ENCODE peak calls at places on chromosomes 12 and 14, in five cellular contexts. Q is Karpas-422, Z is ascending aorta, J is astrocyte of the spinal cord, A is A549. U is an unnamed sample.

GRCh38 chr12:65306603-65307501 is 28.4 kb downstream of the MSRB3 start:
- DNase-seq in Q (peak), Z (no peak), J (peak), A (peak), U (no peak)

GRCh38 chr14:37864861-37865718 is 269.7 kb downstream of the TTC6 start:
- DNase-seq in Q (no peak), Z (no peak), J (peak), A (peak), U (peak)

GRCh38 chr12:31728289-31728916 is 418 bp downstream of the AMN1 start:
- DNase-seq in Q (peak), Z (no peak), J (no peak), A (peak), U (no peak)

GRCh38 chr14:104138891-104139459 is 588 bp downstream of the KIF26A start:
- DNase-seq in Q (no peak), Z (no peak), J (no peak), A (no peak), U (no peak)

GRCh38 chr12:8887285-8887715 is 27.0 kb upstream of the PHC1 start:
- DNase-seq in Q (no peak), Z (no peak), J (no peak), A (no peak), U (no peak)

GRCh38 chr12:122946690-122947271 is 19.5 kb downstream of the ABCB9 start:
- DNase-seq in Q (no peak), Z (peak), J (peak), A (peak), U (peak)

GRCh38 chr12:53056296-53056695 is 6.4 kb downstream of the TNS2 start:
- DNase-seq in Q (no peak), Z (no peak), J (no peak), A (no peak), U (no peak)

GRCh38 chr14:57889245-57889644 is 23.4 kb upstream of the SLC35F4 start:
- DNase-seq in Q (no peak), Z (no peak), J (peak), A (no peak), U (peak)

GRCh38 chr14:72303930-72304329 is 371.7 kb downstream of the RGS6 start:
- DNase-seq in Q (no peak), Z (no peak), J (no peak), A (no peak), U (no peak)

GRCh38 chr14:89015016-89015415 is 190.6 kb downstream of the TTC8 start:
- DNase-seq in Q (no peak), Z (no peak), J (no peak), A (no peak), U (no peak)

GRCh38 chr12:15193927-15194326 is 27.3 kb downstream of the RERG start:
- DNase-seq in Q (no peak), Z (no peak), J (peak), A (peak), U (no peak)

GRCh38 chr12:56590237-56590830 is 39.8 kb downstream of the BAZ2A start:
- DNase-seq in Q (peak), Z (no peak), J (no peak), A (peak), U (no peak)

GRCh38 chr14:96153003-96153402 is 51.6 kb upstream of the BDKRB2 start:
- DNase-seq in Q (no peak), Z (no peak), J (no peak), A (no peak), U (no peak)

GRCh38 chr14:50875359-50876090 is 3.7 kb downstream of the ABHD12B start:
- DNase-seq in Q (no peak), Z (no peak), J (peak), A (no peak), U (no peak)

GRCh38 chr14:22179190-22179589 is 409.8 kb downstream of the DAD1 start:
- DNase-seq in Q (no peak), Z (no peak), J (no peak), A (no peak), U (no peak)

GRCh38 chr14:54182419-54183040 is 214.3 kb upstream of the CDKN3 start:
- DNase-seq in Q (no peak), Z (no peak), J (peak), A (no peak), U (peak)

GRCh38 chr12:97877404-97877803 is 414.8 kb downstream of the RMST start:
- DNase-seq in Q (no peak), Z (no peak), J (no peak), A (no peak), U (no peak)

GRCh38 chr12:109293106-109293505 is 16.0 kb downstream of the FOXN4 start:
- DNase-seq in Q (no peak), Z (no peak), J (no peak), A (no peak), U (no peak)

GRCh38 chr12:32264995-32265394 is 134.4 kb upstream of the FGD4 start:
- DNase-seq in Q (peak), Z (no peak), J (no peak), A (no peak), U (peak)

GRCh38 chr12:13173537-13173936 is 23.0 kb upstream of the EMP1 start:
- DNase-seq in Q (no peak), Z (peak), J (peak), A (no peak), U (peak)

GRCh38 chr12:9848899-9849298 is 20.3 kb downstream of the CLEC2B start:
- DNase-seq in Q (no peak), Z (no peak), J (no peak), A (no peak), U (no peak)

GRCh38 chr12:51378749-51379148 is 12.5 kb downstream of the GALNT6 start:
- DNase-seq in Q (no peak), Z (no peak), J (no peak), A (no peak), U (no peak)

GRCh38 chr14:101467181-101467926 is 93.9 kb upstream of the DIO3 start:
- DNase-seq in Q (no peak), Z (no peak), J (no peak), A (no peak), U (no peak)

GRCh38 chr12:53078425-53079225 is 565 bp downstream of the SPRYD3 start:
- DNase-seq in Q (peak), Z (no peak), J (no peak), A (no peak), U (no peak)

GRCh38 chr14:99129998-99130397 is 142.0 kb downstream of the BCL11B start:
- DNase-seq in Q (no peak), Z (no peak), J (no peak), A (no peak), U (no peak)

GRCh38 chr12:113961921-113962710 is 4.0 kb downstream of the RBM19 start:
- DNase-seq in Q (no peak), Z (no peak), J (no peak), A (peak), U (no peak)

GRCh38 chr12:98317939-98318899 is 197.2 kb upstream of the TMPO start:
- DNase-seq in Q (no peak), Z (no peak), J (no peak), A (no peak), U (no peak)

GRCh38 chr12:120853188-120853587 is 51.0 kb downstream of the SPPL3 start:
- DNase-seq in Q (no peak), Z (no peak), J (no peak), A (no peak), U (no peak)

GRCh38 chr14:67951529-67952120 is 132.0 kb downstream of the RAD51B start:
- DNase-seq in Q (no peak), Z (no peak), J (no peak), A (no peak), U (no peak)

GRCh38 chr12:114403044-114403689 is 2.8 kb downstream of the TBX5 start:
- DNase-seq in Q (no peak), Z (no peak), J (no peak), A (no peak), U (no peak)

GRCh38 chr14:94025720-94026119 is 420 bp upstream of the OTUB2 start:
- DNase-seq in Q (no peak), Z (no peak), J (no peak), A (no peak), U (no peak)

GRCh38 chr14:73786632-73786941 is 65.0 kb upstream of the PTGR2 start:
- DNase-seq in Q (peak), Z (no peak), J (peak), A (peak), U (no peak)

GRCh38 chr14:60331201-60332045 is 82.4 kb downstream of the PPM1A start:
- DNase-seq in Q (peak), Z (no peak), J (peak), A (peak), U (no peak)

GRCh38 chr12:40192704-40193255 is 32.0 kb upstream of the LRRK2 start:
- DNase-seq in Q (no peak), Z (no peak), J (no peak), A (no peak), U (no peak)

GRCh38 chr12:132813443-132813842 is 15.2 kb downstream of the GOLGA3 start:
- DNase-seq in Q (no peak), Z (no peak), J (no peak), A (no peak), U (no peak)

GRCh38 chr14:20614038-20614840 is 23.1 kb upstream of the RNASE12 start:
- DNase-seq in Q (peak), Z (no peak), J (peak), A (peak), U (no peak)
- H3K4me3 ChIP-seq in Q (peak), Z (peak), J (peak), A (peak), U (peak)

GRCh38 chr12:3944620-3945019 is 71.4 kb upstream of the PARP11 start:
- DNase-seq in Q (no peak), Z (no peak), J (no peak), A (no peak), U (no peak)
- H3K4me3 ChIP-seq in Q (no peak), Z (no peak), J (no peak), A (no peak), U (no peak)

GRCh38 chr14:63895510-63895909 is 42.7 kb downstream of the SYNE2 start:
- DNase-seq in Q (no peak), Z (no peak), J (no peak), A (no peak), U (no peak)

GRCh38 chr14:63887899-63888298 is 35.1 kb downstream of the SYNE2 start:
- DNase-seq in Q (no peak), Z (no peak), J (no peak), A (no peak), U (no peak)

GRCh38 chr14:63891148-63891964 is 38.6 kb downstream of the SYNE2 start:
- DNase-seq in Q (no peak), Z (no peak), J (no peak), A (no peak), U (no peak)

GRCh38 chr14:63893701-63894458 is 41.1 kb downstream of the SYNE2 start:
- DNase-seq in Q (no peak), Z (no peak), J (peak), A (peak), U (peak)

GRCh38 chr14:63890553-63890952 is 37.7 kb downstream of the SYNE2 start:
- DNase-seq in Q (no peak), Z (no peak), J (no peak), A (no peak), U (no peak)
- H3K4me3 ChIP-seq in Q (no peak), Z (no peak), J (no peak), A (no peak), U (no peak)

GRCh38 chr12:6387541-6387940 is 3.6 kb downstream of the LTBR start:
- DNase-seq in Q (no peak), Z (no peak), J (no peak), A (no peak), U (no peak)
- H3K4me3 ChIP-seq in Q (no peak), Z (no peak), J (no peak), A (no peak), U (no peak)

U was measured in AG09309.